ENCODE peak calls at places on chromosomes 12 and 14, in nine cellular contexts. C, Y, I, K, W, P, D, R and J are unnamed samples.

GRCh38 chr12:2834581-2835491 is at the start of gene NRIP2:
- DNase-seq in C (no peak), Y (no peak), I (no peak), K (no peak), W (peak; percentile 35), P (peak; percentile 69), D (no peak), R (no peak), J (peak; percentile 68)

GRCh38 chr12:130715150-130715995 is 726 bp downstream of the RIMBP2 start:
- DNase-seq in C (no peak), Y (no peak), I (no peak), K (no peak), W (no peak), P (no peak), D (no peak), R (peak; percentile 29), J (no peak)

GRCh38 chr12:131897276-131897675 is 2.9 kb downstream of the ULK1 start:
- DNase-seq in C (no peak), Y (no peak), I (no peak), K (no peak), W (no peak), P (no peak), D (no peak), R (no peak), J (no peak)

GRCh38 chr14:37586783-37587428 is 8.1 kb downstream of the FOXA1 start:
- DNase-seq in C (no peak), Y (no peak), I (peak; percentile 69), K (no peak), W (no peak), P (no peak), D (no peak), R (no peak), J (no peak)

GRCh38 chr14:50928002-50928635 is 16.2 kb downstream of the PYGL start:
- DNase-seq in C (peak; percentile 31), Y (no peak), I (no peak), K (no peak), W (no peak), P (no peak), D (no peak), R (no peak), J (no peak)

GRCh38 chr12:15714256-15714655 is 74.9 kb downstream of the EPS8 start:
- DNase-seq in C (no peak), Y (no peak), I (no peak), K (no peak), W (no peak), P (no peak), D (no peak), R (no peak), J (no peak)

GRCh38 chr14:55117816-55118441 is 11.1 kb upstream of the LGALS3 start:
- DNase-seq in C (peak; percentile 70), Y (no peak), I (no peak), K (no peak), W (no peak), P (no peak), D (no peak), R (no peak), J (no peak)

GRCh38 chr12:16361142-16361783 is 13.8 kb downstream of the MGST1 start:
- DNase-seq in C (no peak), Y (no peak), I (peak; percentile 75), K (no peak), W (no peak), P (no peak), D (no peak), R (no peak), J (no peak)

GRCh38 chr12:1922985-1923384 is 4.5 kb upstream of the CACNA2D4 start:
- DNase-seq in C (no peak), Y (no peak), I (no peak), K (no peak), W (no peak), P (peak; percentile 4), D (no peak), R (no peak), J (no peak)

GRCh38 chr12:10136637-10137205 is 6.7 kb upstream of the CLEC7A start:
- DNase-seq in C (no peak), Y (no peak), I (no peak), K (no peak), W (no peak), P (no peak), D (no peak), R (no peak), J (no peak)

GRCh38 chr14:23353433-23353780 is 720 bp upstream of the SLC22A17 start:
- DNase-seq in C (no peak), Y (no peak), I (no peak), K (no peak), W (no peak), P (no peak), D (no peak), R (no peak), J (no peak)

GRCh38 chr12:124217508-124217981 is 77.3 kb upstream of the RFLNA start:
- DNase-seq in C (no peak), Y (no peak), I (peak; percentile 62), K (no peak), W (no peak), P (no peak), D (no peak), R (peak; percentile 7), J (no peak)

GRCh38 chr12:111557271-111558106 is 41.6 kb downstream of the ATXN2 start:
- DNase-seq in C (no peak), Y (no peak), I (no peak), K (no peak), W (no peak), P (no peak), D (no peak), R (no peak), J (no peak)

GRCh38 chr14:39726563-39726962 is 294.3 kb upstream of the FBXO33 start:
- DNase-seq in C (no peak), Y (no peak), I (no peak), K (no peak), W (no peak), P (no peak), D (no peak), R (no peak), J (no peak)

GRCh38 chr12:93804392-93805179 is 127.4 kb downstream of the CRADD start:
- DNase-seq in C (no peak), Y (no peak), I (no peak), K (no peak), W (no peak), P (no peak), D (no peak), R (no peak), J (no peak)

GRCh38 chr12:127107744-127108143 is 1159.2 kb upstream of the TMEM132C start:
- DNase-seq in C (no peak), Y (no peak), I (no peak), K (no peak), W (no peak), P (no peak), D (no peak), R (no peak), J (no peak)

GRCh38 chr14:64098120-64098519 is 196.1 kb downstream of the ESR2 start:
- DNase-seq in C (no peak), Y (no peak), I (no peak), K (no peak), W (no peak), P (no peak), D (no peak), R (no peak), J (no peak)

GRCh38 chr14:93688239-93688666 is 100.0 kb downstream of the PRIMA1 start:
- DNase-seq in C (no peak), Y (no peak), I (no peak), K (no peak), W (no peak), P (peak; percentile 76), D (no peak), R (no peak), J (no peak)

GRCh38 chr14:64918216-64918615 is 4.0 kb downstream of the CHURC1 start:
- DNase-seq in C (no peak), Y (no peak), I (no peak), K (no peak), W (no peak), P (no peak), D (no peak), R (no peak), J (no peak)